ENCODE peak calls at places on chromosome 18, in six cellular contexts. N, G, E, S, Y and J are unnamed samples.
A peak's percentile ranks its signal among the peaks of the same experiment; 100 is the strongest.

GRCh38 chr18:55509631-55510372 is 78.2 kb downstream of the TCF4 start:
- DNase-seq in G (no peak), Y (no peak), N (peak; percentile 66), S (peak; percentile 57), E (peak; percentile 49), J (no peak)

GRCh38 chr18:78899241-78899640 is 80.4 kb upstream of the SALL3 start:
- DNase-seq in N (no peak), Y (no peak), E (no peak), S (no peak), G (no peak), J (no peak)

GRCh38 chr18:62693659-62694058 is 21.7 kb upstream of the PHLPP1 start:
- DNase-seq in N (peak; percentile 67), Y (no peak), S (no peak), G (no peak), E (no peak), J (no peak)

GRCh38 chr18:657311-657997 is at the start of gene TYMS:
- DNase-seq in N (peak; percentile 75), S (peak; percentile 34), Y (peak; percentile 60), G (peak; percentile 80), E (peak; percentile 79), J (peak; percentile 45)

GRCh38 chr18:35337256-35337655 is 7.0 kb downstream of the ZNF24 start:
- DNase-seq in S (no peak), E (no peak), N (no peak), G (no peak), Y (no peak), J (no peak)

GRCh38 chr18:9726175-9726574 is 18.1 kb downstream of the RAB31 start:
- DNase-seq in G (no peak), S (no peak), E (no peak), Y (no peak), N (no peak), J (no peak)

GRCh38 chr18:28176674-28176932 is 327 bp downstream of the CDH2 start:
- DNase-seq in G (no peak), N (peak; percentile 4), Y (no peak), E (no peak), S (no peak), J (no peak)

GRCh38 chr18:24628360-24628759 is 167.9 kb downstream of the HRH4 start:
- DNase-seq in S (no peak), Y (no peak), G (no peak), N (peak; percentile 21), E (no peak), J (no peak)

GRCh38 chr18:11245889-11246288 is 96.5 kb upstream of the PIEZO2 start:
- DNase-seq in S (peak; percentile 77), Y (no peak), E (no peak), G (no peak), N (no peak), J (no peak)

GRCh38 chr18:76126327-76126726 is 368.7 kb downstream of the ZNF516 start:
- DNase-seq in S (peak; percentile 24), G (no peak), Y (no peak), N (no peak), E (no peak), J (peak; percentile 36)

GRCh38 chr18:79489900-79490592 is 94.3 kb downstream of the NFATC1 start:
- DNase-seq in N (no peak), S (no peak), G (no peak), Y (peak; percentile 31), E (no peak), J (no peak)

GRCh38 chr18:62715829-62716678 is 713 bp downstream of the PHLPP1 start:
- DNase-seq in N (peak; percentile 77), S (peak; percentile 67), Y (peak; percentile 82), E (peak; percentile 83), G (peak; percentile 70), J (peak; percentile 30)

GRCh38 chr18:67266591-67267237 is 249.8 kb downstream of the DSEL start:
- DNase-seq in G (no peak), N (peak; percentile 41), S (peak; percentile 75), E (no peak), Y (no peak), J (no peak)

GRCh38 chr18:74905245-74905644 is 303.7 kb downstream of the PTGR3 start:
- DNase-seq in E (no peak), S (no peak), Y (no peak), G (peak; percentile 23), N (no peak), J (no peak)

GRCh38 chr18:3044931-3045698 is 32.2 kb upstream of the LPIN2 start:
- DNase-seq in E (no peak), G (peak; percentile 86), S (no peak), N (peak; percentile 55), Y (peak; percentile 69), J (peak; percentile 47)

GRCh38 chr18:59094569-59094968 is 45.1 kb upstream of the SEC11C start:
- DNase-seq in Y (no peak), G (no peak), N (no peak), S (no peak), E (no peak), J (no peak)

GRCh38 chr18:11391636-11392035 is 217.8 kb upstream of the SLC35G4 start:
- DNase-seq in S (no peak), E (no peak), G (no peak), N (no peak), Y (no peak), J (no peak)

GRCh38 chr18:77470836-77471413 is 221.3 kb downstream of the GALR1 start:
- DNase-seq in G (no peak), Y (no peak), N (no peak), S (no peak), E (no peak), J (no peak)

GRCh38 chr18:23071285-23071684 is 64.0 kb upstream of the CABLES1 start:
- DNase-seq in Y (peak; percentile 74), G (peak; percentile 66), S (peak; percentile 53), N (no peak), E (peak; percentile 77), J (peak; percentile 43)

GRCh38 chr18:44732604-44733003 is 51.9 kb downstream of the SETBP1 start:
- DNase-seq in N (no peak), E (no peak), Y (no peak), S (no peak), G (no peak), J (no peak)

GRCh38 chr18:13191779-13192178 is 26.8 kb upstream of the LDLRAD4 start:
- DNase-seq in G (no peak), E (no peak), S (no peak), Y (no peak), N (no peak), J (no peak)

GRCh38 chr18:35345460-35345921 is 1.3 kb upstream of the ZNF24 start:
- DNase-seq in S (no peak), N (no peak), Y (no peak), E (peak; percentile 35), G (no peak), J (peak; percentile 47)

GRCh38 chr18:22831441-22831904 is 101.7 kb upstream of the RBBP8 start:
- DNase-seq in N (peak; percentile 90), E (no peak), G (peak; percentile 38), Y (no peak), S (peak; percentile 74), J (no peak)

GRCh38 chr18:31943895-31944816 is 1.2 kb upstream of the TRAPPC8 start:
- DNase-seq in Y (no peak), S (no peak), N (no peak), E (no peak), G (no peak), J (no peak)

GRCh38 chr18:31946305-31947046 is 3.5 kb upstream of the TRAPPC8 start:
- DNase-seq in E (no peak), S (no peak), Y (no peak), N (no peak), G (no peak), J (no peak)

GRCh38 chr18:31942301-31942998 is 478 bp downstream of the TRAPPC8 start:
- DNase-seq in G (peak; percentile 56), S (peak; percentile 43), E (peak; percentile 62), Y (peak; percentile 73), N (peak; percentile 59), J (peak; percentile 50)

GRCh38 chr18:31941010-31941809 is 1.7 kb downstream of the TRAPPC8 start:
- DNase-seq in S (no peak), N (no peak), Y (no peak), G (no peak), E (no peak), J (no peak)

GRCh38 chr18:31942999-31943894 is at the start of gene TRAPPC8:
- DNase-seq in N (peak; percentile 99), G (peak; percentile 99), E (peak; percentile 97), S (peak; percentile 98), Y (peak; percentile 99), J (peak; percentile 100)
- TF ChIP-seq CTCF in N (peak; percentile 11), G (no peak), E (peak; percentile 18), S (no peak), Y (no peak), J (no peak)

GRCh38 chr18:8081872-8082553 is 514.9 kb downstream of the PTPRM start:
- DNase-seq in N (no peak), Y (no peak), S (no peak), G (no peak), E (no peak), J (no peak)

GRCh38 chr18:8088626-8089025 is 520.6 kb upstream of the RAB12 start:
- DNase-seq in E (no peak), G (no peak), Y (no peak), S (no peak), N (peak; percentile 63), J (no peak)

GRCh38 chr18:8081267-8081666 is 514.2 kb downstream of the PTPRM start:
- DNase-seq in Y (no peak), S (no peak), E (no peak), G (no peak), N (no peak), J (no peak)

GRCh38 chr18:8080092-8080491 is 513.0 kb downstream of the PTPRM start:
- DNase-seq in Y (no peak), S (no peak), N (no peak), G (no peak), E (no peak), J (no peak)

DNA sequence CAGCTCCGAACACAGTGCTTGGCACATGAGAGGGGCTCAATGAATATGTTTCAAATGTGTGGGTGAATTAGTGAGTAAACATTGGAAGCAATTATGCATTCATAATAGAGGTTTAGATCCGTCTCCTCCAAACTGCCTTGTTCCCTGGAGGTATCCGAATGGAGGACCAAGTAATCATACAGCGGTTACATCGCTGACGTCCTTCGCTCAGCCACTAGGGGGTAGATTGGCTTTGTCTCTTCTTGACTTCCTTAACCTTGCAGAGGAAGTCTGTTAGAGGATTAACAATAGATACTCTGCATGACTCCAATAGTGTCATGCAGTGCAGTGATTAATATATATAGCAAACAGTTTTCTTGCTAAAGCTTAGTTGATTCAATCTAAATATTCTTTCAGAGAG is 517.0 kb downstream of the PTPRM start:
- DNase-seq in N (peak; percentile 66), G (no peak), Y (no peak), E (no peak), S (peak; percentile 31), J (peak; percentile 68)
- TF ChIP-seq CTCF in N (peak; percentile 54), G (no peak), Y (peak; percentile 53), E (no peak), S (peak; percentile 58), J (peak; percentile 58)

GRCh38 chr18:7038330-7038846 is 79.2 kb downstream of the LAMA1 start:
- DNase-seq in Y (peak; percentile 62), N (peak; percentile 99), S (peak; percentile 98), E (no peak), G (peak; percentile 60), J (peak; percentile 92)
- TF ChIP-seq CTCF in Y (peak; percentile 45), N (peak; percentile 77), S (peak; percentile 73), E (no peak), G (peak; percentile 47), J (peak; percentile 71)

DNA sequence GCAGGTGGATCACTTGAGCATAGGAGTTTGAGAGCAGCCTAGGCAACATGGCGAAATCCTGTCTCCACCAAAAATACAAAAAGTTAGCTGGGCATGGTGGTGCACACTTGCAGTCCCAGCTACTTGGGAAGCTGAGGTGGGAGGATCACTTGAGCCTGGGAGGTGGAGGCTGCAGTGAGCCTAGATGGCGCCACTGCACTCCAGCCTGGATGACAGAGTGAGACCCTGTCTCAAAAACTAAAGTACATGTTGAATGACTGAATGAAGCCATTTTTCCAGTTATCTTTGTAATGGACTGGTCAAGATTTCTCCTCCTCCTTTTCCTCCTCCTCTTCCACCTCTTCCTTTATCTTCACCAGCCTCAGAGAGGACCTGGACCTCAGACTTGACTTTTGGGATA is 272.0 kb downstream of the SMAD2 start:
- DNase-seq in N (no peak), G (no peak), S (no peak), E (no peak), Y (no peak), J (no peak)
- TF ChIP-seq CTCF in N (no peak), G (no peak), S (no peak), E (no peak), Y (no peak), J (no peak)